ENCODE peak calls at places on chromosomes 4 and X, in four cellular contexts. T, H, P and Q are unnamed samples.
A peak's percentile ranks its signal among the peaks of the same experiment; 100 is the strongest.

GRCh38 chr4:16537926-16538325 is 311.7 kb upstream of the TAPT1 start:
- DNase-seq in T (no peak), H (no peak), P (no peak), Q (no peak)

GRCh38 chrX:49039598-49040375 is 3.4 kb downstream of the TFE3 start:
- DNase-seq in T (no peak), H (peak; percentile 82), P (peak; percentile 89), Q (peak; percentile 84)

GRCh38 chr4:168551211-168551610 is 54.4 kb downstream of the PALLD start:
- DNase-seq in T (no peak), H (no peak), P (no peak), Q (no peak)

GRCh38 chr4:83074086-83074704 is 39.2 kb downstream of the COPS4 start:
- DNase-seq in T (peak; percentile 79), H (peak; percentile 75), P (peak; percentile 43), Q (peak; percentile 81)

GRCh38 chrX:25337841-25338240 is 322.1 kb upstream of the ARX start:
- DNase-seq in T (no peak), H (no peak), P (no peak), Q (no peak)

GRCh38 chrX:44462851-44463250 is 79.8 kb downstream of the FUNDC1 start:
- DNase-seq in T (no peak), H (no peak), P (no peak), Q (no peak)

GRCh38 chr4:116005037-116005805 is 891.8 kb upstream of the NDST4 start:
- DNase-seq in T (no peak), H (no peak), P (no peak), Q (no peak)

GRCh38 chrX:6383911-6384310 is 151.0 kb downstream of the VCX3A start:
- DNase-seq in T (no peak), H (no peak), P (no peak), Q (no peak)

GRCh38 chrX:3939967-3940610 is 226.6 kb upstream of the PRKX start:
- DNase-seq in T (no peak), H (no peak), P (peak; percentile 9), Q (peak; percentile 11)

GRCh38 chr4:105619193-105619931 is 66.9 kb downstream of the ARHGEF38 start:
- DNase-seq in T (no peak), H (no peak), P (no peak), Q (no peak)

GRCh38 chrX:111823068-111823467 is 52.9 kb upstream of the TRPC5OS start:
- DNase-seq in T (no peak), H (no peak), P (peak; percentile 36), Q (peak; percentile 9)

GRCh38 chrX:129961180-129962083 is 21.0 kb upstream of the BCORL1 start:
- DNase-seq in T (peak; percentile 17), H (peak; percentile 44), P (peak; percentile 91), Q (peak; percentile 54)

GRCh38 chr4:70280567-70280966 is 38.2 kb downstream of the CSN3 start:
- DNase-seq in T (no peak), H (no peak), P (no peak), Q (no peak)

GRCh38 chr4:113116414-113117345 is 67.2 kb downstream of the ANK2 start:
- DNase-seq in T (no peak), H (no peak), P (no peak), Q (no peak)

GRCh38 chr4:3224971-3225850 is 23.7 kb upstream of the MSANTD1 start:
- DNase-seq in T (no peak), H (no peak), P (no peak), Q (no peak)

GRCh38 chr4:14184265-14184664 is 556.7 kb upstream of the BOD1L1 start:
- DNase-seq in T (no peak), H (no peak), P (no peak), Q (no peak)

GRCh38 chr4:145956288-145956890 is 17.8 kb upstream of the ZNF827 start:
- DNase-seq in T (no peak), H (peak; percentile 40), P (peak; percentile 56), Q (no peak)

GRCh38 chrX:108070891-108071290 is 20.5 kb downstream of the PSMD10 start:
- DNase-seq in T (no peak), H (no peak), P (no peak), Q (no peak)

GRCh38 chr4:152909901-152910300 is 26.2 kb upstream of the FHDC1 start:
- DNase-seq in T (no peak), H (no peak), P (no peak), Q (no peak)

GRCh38 chr4:132123870-132124623 is 1025.0 kb upstream of the PCDH10 start:
- DNase-seq in T (peak; percentile 25), H (no peak), P (peak; percentile 7), Q (no peak)

GRCh38 chrX:106499473-106499872 is 112.3 kb upstream of the RADX start:
- DNase-seq in T (no peak), H (no peak), P (no peak), Q (no peak)

GRCh38 chrX:54452920-54453319 is 12.7 kb downstream of the TSR2 start:
- DNase-seq in T (no peak), H (peak; percentile 27), P (peak; percentile 16), Q (peak; percentile 45)

GRCh38 chr4:7391637-7392437 is 42.9 kb downstream of the PSAPL1 start:
- DNase-seq in T (no peak), H (no peak), P (no peak), Q (no peak)

DNA sequence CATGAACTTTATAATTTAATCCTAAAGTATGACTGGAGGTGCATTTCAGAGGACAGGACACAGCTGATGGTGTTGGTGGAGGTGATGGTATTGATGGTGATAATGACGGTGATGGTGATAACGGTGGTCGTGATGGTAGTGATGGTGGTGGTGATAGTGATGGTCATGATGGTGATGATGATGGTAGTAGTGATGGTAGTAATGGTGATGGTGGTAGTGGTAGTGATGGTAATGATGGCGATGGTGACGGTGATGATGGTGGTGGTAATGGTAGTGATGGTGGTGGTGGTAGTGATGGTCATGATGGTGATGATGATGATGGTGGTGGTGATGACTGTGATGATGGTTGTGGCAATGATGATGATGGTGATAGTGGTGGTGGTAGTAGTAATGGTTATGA is 40.4 kb downstream of the SLC2A9 start:
- DNase-seq in T (no peak), H (no peak), P (no peak), Q (no peak)
- TF ChIP-seq POLR2AphosphoS2 in T (no peak), H (no peak), P (no peak), Q (no peak)

DNA sequence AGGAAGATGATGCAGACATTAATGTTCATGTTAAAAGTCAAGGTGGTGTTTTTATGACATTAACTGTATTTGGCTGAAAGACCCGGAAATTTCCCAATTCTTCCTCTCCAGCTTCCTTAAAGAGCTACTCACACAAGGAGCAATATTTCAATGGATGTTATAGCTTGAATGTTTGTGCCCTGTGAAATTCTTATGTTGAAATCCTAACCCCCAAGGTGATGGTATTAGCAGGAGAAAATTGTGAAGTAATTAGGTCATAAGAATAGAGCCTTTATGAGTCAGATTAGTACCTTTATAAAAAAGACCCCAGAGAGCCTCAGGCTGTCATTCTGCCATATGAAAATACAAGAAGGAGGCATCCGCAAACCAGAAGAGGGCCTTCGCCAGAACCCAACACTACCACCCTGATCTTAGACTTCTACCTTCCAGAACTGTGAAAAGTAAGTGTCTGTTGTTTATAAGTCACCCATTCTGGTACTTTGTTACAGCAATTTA is 3.6 kb downstream of the TLR1 start:
- DNase-seq in T (no peak), H (no peak), P (no peak), Q (no peak)
- H3K9me3 ChIP-seq in T (peaks cover 58% of the 10 kb centered on the region), H (no peaks in the 10 kb centered on the region), P (no peaks in the 10 kb centered on the region), Q (peaks cover 6% of the 10 kb centered on the region)

DNA sequence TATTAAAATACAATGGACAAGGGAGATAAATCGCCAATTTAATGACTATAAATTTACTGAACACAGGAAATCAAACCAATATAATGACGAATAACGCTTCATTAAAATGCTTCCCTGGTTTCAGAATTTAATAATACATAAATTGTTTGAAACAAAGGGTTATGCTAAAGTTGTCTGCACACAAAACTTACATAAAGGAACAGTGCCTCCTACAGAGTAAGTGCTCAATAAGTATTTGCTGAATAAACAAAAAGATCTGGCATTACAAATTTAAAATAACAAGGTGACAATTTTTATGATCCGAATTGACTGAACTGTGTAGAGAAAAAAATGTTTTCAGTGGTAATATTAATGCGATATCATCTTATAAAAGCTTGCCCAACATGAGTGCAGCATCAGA is 69.6 kb downstream of the NOCT start:
- DNase-seq in T (no peak), H (peak; percentile 11), P (no peak), Q (no peak)
- TF ChIP-seq POLR2AphosphoS2 in T (no peak), H (no peak), P (no peak), Q (no peak)

GRCh38 chrX:126509917-126510316 is 42.7 kb downstream of the DCAF12L1 start:
- DNase-seq in T (no peak), H (no peak), P (no peak), Q (no peak)
- H3K9me3 ChIP-seq in T (no peaks in the 10 kb centered on the region), H (peaks cover 46% of the 10 kb centered on the region), P (no peaks in the 10 kb centered on the region), Q (no peaks in the 10 kb centered on the region)